ENCODE peak calls at places on chromosomes 5 and 9, in eight cellular contexts. F, C, V, L, Q, A, K and W are unnamed samples.

GRCh38 chr9:115957571-115957970 is 196.0 kb upstream of the PAPPA start:
- DNase-seq in L (no peak), F (no peak), Q (no peak), C (no peak), V (no peak), K (peak; percentile 65), A (no peak), W (no peak)

GRCh38 chr9:30039712-30040111 is 2344.7 kb upstream of the ACO1 start:
- DNase-seq in V (no peak), A (peak; percentile 13), L (no peak), C (no peak), K (no peak), Q (peak; percentile 9), F (no peak), W (peak; percentile 38)

GRCh38 chr9:89139450-89139849 is 39.2 kb downstream of the SHC3 start:
- DNase-seq in L (no peak), Q (no peak), K (peak; percentile 52), F (no peak), A (no peak), C (no peak), V (no peak), W (no peak)

GRCh38 chr5:175867587-175868347 is 3.6 kb upstream of the CPLX2 start:
- DNase-seq in C (no peak), V (no peak), A (peak; percentile 26), K (no peak), Q (peak; percentile 74), L (no peak), F (peak; percentile 65), W (peak; percentile 43)

GRCh38 chr5:27944471-27944870 is 906.1 kb upstream of the CDH9 start:
- DNase-seq in K (peak; percentile 72), A (no peak), F (no peak), C (no peak), L (no peak), Q (no peak), V (no peak), W (no peak)

GRCh38 chr5:171858303-171858702 is 72.7 kb downstream of the SMIM23 start:
- DNase-seq in Q (peak; percentile 63), C (no peak), V (no peak), A (peak; percentile 49), L (no peak), F (peak; percentile 43), K (no peak), W (no peak)

GRCh38 chr5:74199436-74200210 is 440.9 kb downstream of the ENC1 start:
- DNase-seq in A (no peak), Q (peak; percentile 76), L (no peak), K (no peak), V (no peak), C (peak; percentile 21), F (no peak), W (no peak)

GRCh38 chr5:143390941-143391340 is 12.5 kb downstream of the NR3C1 start:
- DNase-seq in L (no peak), Q (no peak), C (no peak), A (no peak), V (no peak), K (no peak), F (no peak), W (no peak)

GRCh38 chr9:89375181-89375760 is 57.0 kb downstream of the SECISBP2 start:
- DNase-seq in Q (peak; percentile 54), C (peak; percentile 16), A (peak; percentile 45), V (no peak), F (no peak), L (no peak), K (no peak), W (peak; percentile 58)

GRCh38 chr5:178468196-178468685 is 122.0 kb downstream of the COL23A1 start:
- DNase-seq in K (no peak), C (no peak), L (no peak), V (no peak), F (no peak), Q (no peak), A (no peak), W (no peak)

GRCh38 chr5:153979015-153979414 is 59.7 kb downstream of the FAM114A2 start:
- DNase-seq in L (no peak), V (no peak), F (no peak), C (no peak), A (no peak), Q (no peak), K (no peak), W (no peak)

GRCh38 chr5:181204561-181205401 is at the start of gene TRIM7:
- DNase-seq in V (no peak), K (peak; percentile 25), Q (no peak), A (no peak), F (no peak), L (no peak), C (no peak), W (peak; percentile 66)

GRCh38 chr5:132465095-132465707 is 25.4 kb downstream of the IRF1 start:
- DNase-seq in K (no peak), C (no peak), Q (peak; percentile 46), L (no peak), A (peak; percentile 33), V (no peak), F (no peak), W (no peak)

GRCh38 chr9:5455181-5455580 is 4.8 kb downstream of the CD274 start:
- DNase-seq in K (peak; percentile 58), L (no peak), A (no peak), F (no peak), C (peak; percentile 78), Q (no peak), V (no peak), W (no peak)

GRCh38 chr9:125462766-125463384 is 201.2 kb downstream of the GAPVD1 start:
- DNase-seq in Q (no peak), C (peak; percentile 49), L (no peak), F (peak; percentile 73), A (no peak), V (no peak), K (no peak), W (no peak)

GRCh38 chr9:105054488-105054887 is 126.5 kb upstream of the ABCA1 start:
- DNase-seq in L (no peak), C (peak; percentile 94), A (no peak), K (peak; percentile 87), F (no peak), Q (peak; percentile 62), V (no peak), W (no peak)

GRCh38 chr9:16559418-16560188 is 310.9 kb downstream of the BNC2 start:
- DNase-seq in A (no peak), V (no peak), K (no peak), C (no peak), L (no peak), Q (peak; percentile 52), F (no peak), W (no peak)

GRCh38 chr5:74638776-74639537 is 1.6 kb downstream of the ENC1 start:
- DNase-seq in L (no peak), C (peak; percentile 41), Q (no peak), F (no peak), K (peak; percentile 66), V (no peak), A (peak; percentile 61), W (no peak)

GRCh38 chr9:131676431-131676972 is 63.4 kb downstream of the RAPGEF1 start:
- DNase-seq in K (peak; percentile 15), C (no peak), A (peak; percentile 85), L (no peak), Q (no peak), F (no peak), V (no peak), W (no peak)

GRCh38 chr5:135238622-135239460 is 160.2 kb downstream of the MACROH2A1 start:
- DNase-seq in A (no peak), F (no peak), Q (no peak), L (no peak), V (no peak), K (no peak), C (no peak), W (no peak)

GRCh38 chr5:152092580-152092979 is 167.9 kb upstream of the GLRA1 start:
- DNase-seq in L (no peak), Q (peak; percentile 20), A (no peak), F (no peak), V (no peak), C (no peak), K (peak; percentile 2), W (no peak)

GRCh38 chr9:134215395-134215708 is 51.0 kb upstream of the RNU6ATAC start:
- DNase-seq in L (no peak), A (no peak), Q (no peak), F (no peak), V (no peak), C (no peak), K (no peak), W (no peak)

GRCh38 chr5:113187879-113188278 is 211.3 kb downstream of the DCP2 start:
- DNase-seq in V (no peak), C (no peak), A (no peak), K (no peak), L (no peak), Q (no peak), F (no peak), W (no peak)